ENCODE peak calls at places on chromosomes 12 and 14, in ten cellular contexts. H is choroid plexus epithelial cell, Y is astrocyte of the cerebellum, K is endothelial cell, R is gastrocnemius medialis, V is Calu3, T is progenitor cell of endocrine pancreas, N is upper lobe of right lung, U is fibroblast of pulmonary artery, Q is mesothelial cell of epicardium. F is an unnamed sample.

GRCh38 chr12:54217774-54218221 is 29.0 kb upstream of the SMUG1 start:
- DNase-seq in K (peak; percentile 49), N (peak; percentile 65), V (no peak), H (peak; percentile 28), Q (no peak), T (no peak), R (no peak), Y (no peak), U (peak; percentile 18), F (peak; percentile 43)

GRCh38 chr14:91140672-91141071 is 26.8 kb downstream of the DGLUCY start:
- DNase-seq in T (no peak), K (peak; percentile 32), Y (no peak), U (peak; percentile 51), V (peak; percentile 44), H (peak; percentile 54), R (no peak), N (no peak), Q (no peak), F (no peak)

GRCh38 chr14:54942913-54943312 is 40.3 kb upstream of the GCH1 start:
- DNase-seq in V (no peak), H (no peak), T (no peak), K (no peak), N (no peak), Y (no peak), U (no peak), Q (no peak), R (no peak), F (no peak)

GRCh38 chr12:111942557-111942956 is 70.4 kb downstream of the TMEM116 start:
- DNase-seq in R (no peak), K (no peak), Q (no peak), Y (peak; percentile 23), N (no peak), T (no peak), H (peak; percentile 89), U (peak; percentile 79), V (peak; percentile 60), F (no peak)

GRCh38 chr12:95200128-95200973 is 16.9 kb downstream of the FGD6 start:
- DNase-seq in V (no peak), N (no peak), Y (no peak), K (no peak), Q (no peak), H (peak; percentile 67), R (no peak), T (no peak), U (peak; percentile 54), F (no peak)

GRCh38 chr12:575129-575502 is 88.1 kb downstream of the NINJ2 start:
- DNase-seq in R (no peak), H (no peak), Q (no peak), V (no peak), N (no peak), Y (no peak), T (no peak), K (no peak), U (no peak), F (no peak)

GRCh38 chr14:89370781-89371180 is 46.3 kb downstream of the FOXN3 start:
- DNase-seq in V (no peak), K (no peak), Y (no peak), N (no peak), H (no peak), U (no peak), Q (no peak), R (no peak), T (no peak), F (no peak)

GRCh38 chr12:95805864-95806669 is 15.5 kb upstream of the NTN4 start:
- DNase-seq in Q (no peak), H (peak; percentile 90), T (no peak), U (peak; percentile 88), V (peak; percentile 65), Y (peak; percentile 49), N (no peak), K (no peak), R (no peak), F (no peak)

GRCh38 chr12:57152408-57153038 is 5.1 kb upstream of the LRP1-AS start:
- DNase-seq in U (peak; percentile 63), R (peak; percentile 49), N (no peak), H (peak; percentile 75), V (no peak), T (no peak), Q (no peak), Y (peak; percentile 63), K (no peak), F (no peak)

GRCh38 chr12:111570090-111570961 is 28.8 kb downstream of the ATXN2 start:
- DNase-seq in U (peak; percentile 85), H (peak; percentile 80), Y (peak; percentile 53), N (no peak), R (no peak), K (no peak), T (no peak), V (peak; percentile 70), Q (no peak), F (no peak)

GRCh38 chr12:60255044-60255443 is 659.2 kb downstream of the SLC16A7 start:
- DNase-seq in Q (no peak), U (no peak), T (no peak), V (no peak), R (no peak), K (no peak), Y (no peak), H (no peak), N (no peak), F (no peak)

GRCh38 chr12:6951551-6952120 is 480 bp downstream of the PTPN6 start:
- DNase-seq in R (no peak), T (no peak), N (no peak), K (no peak), Q (no peak), U (no peak), H (no peak), V (no peak), Y (no peak), F (no peak)

GRCh38 chr12:4245446-4245845 is 28.1 kb upstream of the CCND2 start:
- DNase-seq in H (no peak), R (no peak), Q (no peak), N (no peak), V (no peak), T (no peak), U (no peak), Y (no peak), K (no peak), F (no peak)

GRCh38 chr14:97584528-97584927 is 787.3 kb downstream of the VRK1 start:
- DNase-seq in T (no peak), H (no peak), Q (no peak), N (no peak), Y (no peak), V (no peak), U (no peak), K (peak; percentile 10), R (no peak), F (no peak)

GRCh38 chr12:114013601-114014345 is 47.6 kb upstream of the RBM19 start:
- DNase-seq in R (no peak), U (peak; percentile 45), Y (no peak), K (peak; percentile 41), T (peak; percentile 17), V (peak; percentile 18), N (no peak), Q (no peak), H (peak; percentile 14), F (no peak)
- TF ChIP-seq CTCF in R (no peak), U (peak; percentile 36), Y (peak; percentile 13), K (peak; percentile 37), T (peak; percentile 61), V (no peak), N (no peak), Q (peak; percentile 31), H (peak; percentile 30), F (no peak)

GRCh38 chr12:108789546-108789945 is 58.2 kb upstream of the CORO1C start:
- DNase-seq in Q (no peak), K (no peak), R (no peak), N (no peak), Y (no peak), H (no peak), V (no peak), U (no peak), T (no peak), F (no peak)

GRCh38 chr12:108798551-108799221 is 58.7 kb downstream of the SSH1 start:
- DNase-seq in K (no peak), N (no peak), Y (peak; percentile 43), R (no peak), T (no peak), Q (no peak), U (peak; percentile 65), V (no peak), H (peak; percentile 50), F (no peak)

GRCh38 chr12:108797677-108798076 is 59.7 kb downstream of the SSH1 start:
- DNase-seq in H (no peak), Y (no peak), R (no peak), V (no peak), T (no peak), Q (no peak), U (no peak), K (no peak), N (no peak), F (no peak)

GRCh38 chr12:108792361-108793292 is 61.3 kb upstream of the CORO1C start:
- DNase-seq in H (no peak), Y (no peak), U (no peak), N (no peak), K (no peak), Q (no peak), T (no peak), V (no peak), R (no peak), F (no peak)

DNA sequence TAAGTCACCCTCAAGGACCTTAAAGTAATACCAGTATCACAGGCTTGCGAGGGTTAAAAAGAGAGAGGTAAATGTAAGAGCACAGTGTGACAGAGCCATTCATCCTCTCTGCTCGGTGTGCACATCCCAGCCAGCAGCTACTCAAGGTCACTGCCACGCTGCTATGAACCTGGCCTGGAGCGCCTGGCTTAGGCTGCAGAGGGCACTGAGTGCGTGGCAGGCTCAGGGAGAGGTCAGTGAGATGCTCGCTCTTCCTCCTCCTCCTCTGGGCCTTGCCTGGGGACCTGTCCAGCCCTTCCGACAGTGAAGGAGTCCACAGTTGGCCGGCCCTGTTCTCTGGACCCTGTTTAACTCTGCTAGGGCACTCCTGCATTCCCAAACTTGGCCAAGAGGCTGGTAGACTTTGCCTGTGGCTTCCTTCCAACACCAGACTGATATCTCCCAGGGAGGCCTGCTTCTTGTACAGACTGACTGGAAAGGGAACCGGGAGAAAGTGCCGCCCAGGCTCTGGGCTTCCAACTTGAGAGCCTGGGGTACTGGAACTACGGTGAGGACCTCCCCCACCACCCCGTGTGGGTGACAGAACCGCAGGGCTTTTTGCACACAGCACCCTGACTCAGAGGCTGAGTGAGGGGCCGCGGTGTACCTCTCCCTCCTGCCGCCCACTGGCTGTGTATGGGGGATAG is 62.6 kb upstream of the CORO1C start:
- DNase-seq in V (no peak), Q (no peak), R (no peak), K (no peak), U (peak; percentile 31), T (no peak), H (no peak), Y (no peak), N (peak; percentile 61), F (no peak)
- TF ChIP-seq CTCF in V (no peak), Q (no peak), R (no peak), K (no peak), U (no peak), T (no peak), H (no peak), Y (no peak), N (no peak), F (no peak)

GRCh38 chr12:25677180-25677937 is 124.3 kb upstream of the LMNTD1 start:
- DNase-seq in R (no peak), Q (no peak), V (no peak), T (no peak), H (no peak), Y (no peak), U (peak; percentile 36), K (no peak), N (no peak), F (no peak)
- TF ChIP-seq CTCF in R (no peak), Q (no peak), V (no peak), T (no peak), H (no peak), Y (no peak), U (peak; percentile 33), K (no peak), N (peak; percentile 31), F (no peak)

GRCh38 chr12:30756074-30756473 is 1.3 kb upstream of the CAPRIN2 start:
- DNase-seq in R (no peak), N (no peak), K (no peak), U (no peak), H (no peak), T (no peak), V (peak; percentile 37), Q (no peak), Y (no peak), F (no peak)
- TF ChIP-seq CTCF in R (no peak), N (no peak), K (no peak), U (no peak), H (no peak), T (peak; percentile 19), V (no peak), Q (no peak), Y (no peak), F (no peak)

F was measured in GM20000.